ENCODE peak calls at places on chromosomes 7 and 10, in nine cellular contexts. K is CD4-positive, alpha-beta memory T cell; B is IMR-90; L is adrenal gland; C is ovary; N is aorta; G is fibroblast of lung; Z is tibial artery; J is naive thymus-derived CD4-positive, alpha-beta T cell. I is an unnamed sample. For H3K4me1 and H3K36me3, the result is how much of the 10 kb centered on the place peaks cover.

GRCh38 chr7:129882531-129882930 is 70.2 kb downstream of the UBE2H start:
- DNase-seq in K (no peak), B (peak), L (no peak), C (no peak), N (no peak), G (no peak), Z (no peak), J (no peak), I (no peak)

GRCh38 chr10:46541017-46541661 is 15.3 kb downstream of the GPRIN2 start:
- DNase-seq in K (no peak), B (no peak), L (no peak), C (no peak), N (peak), G (no peak), Z (peak), J (no peak), I (peak)

GRCh38 chr7:30731619-30732018 is 20.3 kb upstream of the INMT start:
- DNase-seq in K (no peak), B (no peak), L (no peak), C (no peak), N (peak), G (no peak), Z (no peak), J (no peak), I (no peak)

GRCh38 chr7:77536017-77536412 is 1.1 kb upstream of the PTPN12 start:
- DNase-seq in K (no peak), B (no peak), L (peak), C (no peak), N (no peak), G (no peak), Z (no peak), J (no peak), I (no peak)

GRCh38 chr7:98079891-98080653 is 26.6 kb upstream of the LMTK2 start:
- DNase-seq in K (no peak), B (no peak), L (no peak), C (no peak), N (no peak), G (no peak), Z (peak), J (no peak), I (no peak)

GRCh38 chr10:22714524-22715289 is at the start of gene PIP4K2A:
- DNase-seq in K (peak), B (peak), L (peak), C (peak), N (peak), G (peak), Z (peak), J (peak), I (peak)

GRCh38 chr7:134645935-134646334 is 718 bp upstream of the BPGM start:
- DNase-seq in K (no peak), B (peak), L (no peak), C (peak), N (no peak), G (peak), Z (no peak), J (no peak), I (no peak)

GRCh38 chr7:36690514-36691187 is 33.6 kb downstream of the AOAH start:
- DNase-seq in K (no peak), B (no peak), L (no peak), C (no peak), N (no peak), G (no peak), Z (no peak), J (no peak), I (no peak)

GRCh38 chr7:6172331-6173295 is 99.8 kb downstream of the CYTH3 start:
- DNase-seq in K (no peak), B (peak), L (no peak), C (no peak), N (no peak), G (no peak), Z (no peak), J (no peak), I (no peak)

GRCh38 chr7:43693687-43694398 is 35.5 kb downstream of the COA1 start:
- DNase-seq in K (no peak), B (peak), L (no peak), C (no peak), N (no peak), G (peak), Z (no peak), J (no peak), I (no peak)

GRCh38 chr10:11165591-11166543 is 148.2 kb downstream of the CELF2 start:
- DNase-seq in K (peak), B (no peak), L (peak), C (peak), N (peak), G (peak), Z (peak), J (no peak), I (peak)

GRCh38 chr7:142359694-142360279 is 101.9 kb upstream of the PRSS58 start:
- DNase-seq in K (no peak), B (no peak), L (no peak), C (no peak), N (no peak), G (peak), Z (no peak), J (no peak), I (no peak)
- H3K4me1 ChIP-seq in K (under half), B (under half), L (under half), C (under half), N (under half), G (under half), Z (under half), J (under half), I (under half)

GRCh38 chr10:97757471-97757870 is 14.3 kb downstream of the SFRP5 start:
- DNase-seq in K (no peak), B (no peak), L (no peak), C (no peak), N (peak), G (no peak), Z (no peak), J (no peak), I (no peak)

GRCh38 chr10:97755718-97756117 is 16.1 kb downstream of the SFRP5 start:
- DNase-seq in K (no peak), B (no peak), L (no peak), C (no peak), N (peak), G (no peak), Z (no peak), J (no peak), I (no peak)

GRCh38 chr10:97752956-97753355 is 16.0 kb downstream of the ZFYVE27 start:
- DNase-seq in K (no peak), B (no peak), L (no peak), C (no peak), N (peak), G (no peak), Z (no peak), J (no peak), I (no peak)

GRCh38 chr10:97759157-97759980 is 12.4 kb downstream of the SFRP5 start:
- DNase-seq in K (peak), B (peak), L (peak), C (peak), N (peak), G (peak), Z (no peak), J (no peak), I (peak)

GRCh38 chr10:97754726-97755125 is 17.1 kb downstream of the SFRP5 start:
- DNase-seq in K (no peak), B (no peak), L (no peak), C (no peak), N (no peak), G (no peak), Z (no peak), J (no peak), I (no peak)
- H3K36me3 ChIP-seq in K (half or more), B (half or more), L (under half), C (under half), N (under half), G (under half), Z (half or more), J (under half), I (half or more)

DNA sequence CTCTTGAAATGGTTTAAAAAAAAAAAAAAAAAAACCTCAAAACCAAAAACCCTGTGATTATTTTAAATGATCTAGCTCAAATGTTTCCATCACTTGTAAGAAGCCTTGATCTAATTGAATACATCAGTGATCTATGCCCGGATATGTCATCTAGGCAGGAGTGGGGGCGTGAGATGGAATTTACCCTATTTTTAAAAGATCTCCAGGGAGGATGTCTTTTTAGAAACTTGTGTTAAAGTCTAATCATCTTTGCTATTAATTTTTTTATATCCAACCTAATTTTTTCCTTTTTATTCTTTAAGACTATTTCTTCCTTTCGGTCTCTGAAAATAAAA is 101.4 kb upstream of the PDLIM1 start:
- DNase-seq in K (no peak), B (no peak), L (no peak), C (no peak), N (no peak), G (no peak), Z (no peak), J (no peak), I (no peak)
- H3K4me1 ChIP-seq in K (under half), B (under half), L (under half), C (under half), N (under half), G (under half), Z (half or more), J (under half), I (half or more)

GRCh38 chr7:90982228-90982627 is 282.0 kb upstream of the FZD1 start:
- DNase-seq in K (no peak), B (no peak), L (no peak), C (no peak), N (no peak), G (no peak), Z (no peak), J (no peak), I (no peak)

GRCh38 chr7:90980545-90980944 is 283.7 kb upstream of the FZD1 start:
- DNase-seq in K (no peak), B (peak), L (no peak), C (no peak), N (no peak), G (no peak), Z (no peak), J (no peak), I (no peak)

GRCh38 chr7:90973146-90973545 is 291.1 kb upstream of the FZD1 start:
- DNase-seq in K (no peak), B (peak), L (no peak), C (no peak), N (no peak), G (peak), Z (no peak), J (no peak), I (no peak)

GRCh38 chr7:90977056-90977455 is 287.2 kb upstream of the FZD1 start:
- DNase-seq in K (no peak), B (no peak), L (no peak), C (no peak), N (no peak), G (no peak), Z (no peak), J (no peak), I (no peak)
- H3K36me3 ChIP-seq in K (under half), B (under half), L (under half), C (under half), N (under half), G (under half), Z (under half), J (under half), I (under half)

GRCh38 chr7:80830584-80831319 is 88.1 kb downstream of the SEMA3C start:
- DNase-seq in K (no peak), B (peak), L (no peak), C (no peak), N (no peak), G (no peak), Z (no peak), J (no peak), I (no peak)

GRCh38 chr7:80827238-80827633 is 91.6 kb downstream of the SEMA3C start:
- DNase-seq in K (no peak), B (peak), L (no peak), C (no peak), N (no peak), G (peak), Z (no peak), J (no peak), I (no peak)

GRCh38 chr7:80831996-80832395 is 86.9 kb downstream of the SEMA3C start:
- DNase-seq in K (no peak), B (peak), L (no peak), C (no peak), N (no peak), G (no peak), Z (no peak), J (no peak), I (no peak)

GRCh38 chr7:80830000-80830399 is 88.9 kb downstream of the SEMA3C start:
- DNase-seq in K (no peak), B (no peak), L (no peak), C (no peak), N (no peak), G (no peak), Z (no peak), J (no peak), I (no peak)

DNA sequence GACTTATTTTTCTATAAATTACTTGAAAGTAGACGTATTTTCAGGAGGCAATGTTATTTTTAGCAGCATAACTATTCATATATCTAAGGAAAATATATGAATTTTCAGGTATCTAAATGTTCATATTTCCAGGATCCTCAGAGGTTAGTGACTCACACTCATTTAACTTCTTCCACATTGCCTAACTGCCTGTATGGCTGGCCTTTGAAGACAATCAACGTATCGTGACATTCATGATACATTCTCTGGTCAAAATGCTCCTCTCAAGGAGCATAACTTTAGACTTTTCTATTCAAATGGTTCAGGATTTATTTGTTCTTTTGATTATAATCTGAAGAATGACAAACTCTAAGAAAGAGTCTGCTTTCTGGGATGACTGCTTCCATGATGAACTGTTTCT is 89.3 kb downstream of the SEMA3C start:
- DNase-seq in K (no peak), B (no peak), L (no peak), C (no peak), N (no peak), G (no peak), Z (no peak), J (no peak), I (no peak)
- H3K4me1 ChIP-seq in K (under half), B (under half), L (under half), C (under half), N (under half), G (under half), Z (under half), J (under half), I (half or more)

DNA sequence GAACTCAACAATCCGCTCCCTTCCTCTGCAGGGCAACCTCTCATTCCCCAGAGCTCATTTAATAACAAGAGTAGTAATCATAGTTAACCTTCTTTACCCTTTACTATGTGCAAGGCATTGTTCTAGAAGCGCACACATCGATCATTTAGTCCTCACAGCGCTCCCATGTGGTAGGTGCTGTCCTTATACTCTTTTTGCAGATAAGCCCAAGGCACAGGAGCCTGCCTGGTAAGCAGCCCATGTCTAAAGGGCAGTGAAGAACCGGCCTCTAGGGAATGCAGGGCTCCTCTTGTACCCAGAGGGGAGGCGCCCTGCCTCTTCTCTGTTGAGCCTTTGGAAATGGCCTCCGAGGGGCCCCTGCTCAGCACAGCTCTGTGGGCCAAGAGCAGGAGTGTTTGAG is 14.3 kb downstream of the CHST3 start:
- DNase-seq in K (no peak), B (no peak), L (no peak), C (peak), N (no peak), G (no peak), Z (peak), J (no peak), I (no peak)
- H3K36me3 ChIP-seq in K (under half), B (under half), L (under half), C (under half), N (under half), G (under half), Z (under half), J (under half), I (under half)

DNA sequence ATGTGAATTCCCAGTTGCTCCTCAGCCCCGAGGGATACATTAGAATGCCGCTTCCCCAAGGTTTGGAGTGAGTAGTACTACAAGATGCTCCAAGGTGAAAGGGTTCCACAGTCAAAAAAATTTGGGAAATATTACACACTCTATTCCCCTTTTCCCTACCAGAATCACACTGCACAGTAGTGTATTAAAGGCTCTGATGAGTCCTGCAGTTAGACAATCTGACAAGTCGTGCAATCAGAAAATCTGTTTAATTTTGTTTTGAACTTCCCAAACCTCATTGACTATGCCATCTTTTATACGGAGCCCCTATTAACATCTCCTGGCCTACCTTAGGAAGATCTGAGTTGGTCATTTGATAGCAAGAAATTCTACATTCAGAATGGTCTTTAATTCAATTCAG is 13.6 kb upstream of the UCMA start:
- DNase-seq in K (no peak), B (no peak), L (no peak), C (no peak), N (no peak), G (no peak), Z (no peak), J (no peak), I (no peak)
- H3K4me1 ChIP-seq in K (under half), B (under half), L (under half), C (under half), N (under half), G (under half), Z (under half), J (under half), I (under half)

DNA sequence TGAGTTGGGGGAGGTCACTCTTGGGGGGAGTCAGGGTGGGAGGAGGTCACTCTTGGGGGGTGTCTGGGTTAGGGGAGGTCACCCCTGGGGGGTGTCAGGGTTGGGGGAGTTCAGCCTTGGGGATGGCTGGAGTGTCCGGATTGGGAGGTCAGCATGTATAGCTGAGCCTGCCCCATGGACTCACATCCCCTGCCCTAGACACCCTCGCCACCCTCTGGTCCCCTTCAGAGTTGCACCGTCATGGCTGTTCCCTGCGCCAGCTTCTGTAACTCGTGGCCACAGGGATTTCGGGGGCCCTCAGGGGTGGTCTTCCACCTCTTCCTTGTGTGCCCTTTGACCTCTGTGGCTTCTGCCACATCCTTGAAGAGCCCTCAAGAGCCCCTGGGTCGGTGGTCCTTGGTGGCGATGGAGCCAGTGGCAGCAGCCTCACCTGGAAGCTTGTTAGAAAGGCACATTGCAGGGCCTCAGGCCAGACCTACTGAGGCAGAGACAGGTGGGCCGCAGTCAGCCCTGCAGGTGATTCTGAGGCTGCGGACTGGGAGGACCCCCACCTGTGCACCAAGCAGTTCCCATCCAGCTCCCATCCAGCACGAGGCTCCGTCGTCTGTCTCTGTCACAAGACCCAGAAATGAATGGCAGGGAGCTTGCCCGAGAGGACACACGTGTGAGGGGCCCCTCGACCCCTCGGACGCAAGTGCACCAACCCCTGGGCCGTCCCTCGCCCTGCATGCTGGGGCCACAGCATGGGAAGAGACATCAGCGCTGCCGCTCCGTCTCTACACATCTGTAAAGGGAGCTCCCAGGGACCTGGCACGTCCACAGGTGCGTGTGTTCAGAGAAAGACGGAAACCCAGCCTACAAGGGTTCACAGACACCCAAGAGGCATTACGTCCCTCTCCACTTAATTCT is 44.7 kb upstream of the SUN1 start:
- DNase-seq in K (no peak), B (no peak), L (no peak), C (no peak), N (no peak), G (no peak), Z (no peak), J (no peak), I (no peak)
- H3K36me3 ChIP-seq in K (under half), B (under half), L (under half), C (under half), N (under half), G (under half), Z (under half), J (under half), I (under half)

DNA sequence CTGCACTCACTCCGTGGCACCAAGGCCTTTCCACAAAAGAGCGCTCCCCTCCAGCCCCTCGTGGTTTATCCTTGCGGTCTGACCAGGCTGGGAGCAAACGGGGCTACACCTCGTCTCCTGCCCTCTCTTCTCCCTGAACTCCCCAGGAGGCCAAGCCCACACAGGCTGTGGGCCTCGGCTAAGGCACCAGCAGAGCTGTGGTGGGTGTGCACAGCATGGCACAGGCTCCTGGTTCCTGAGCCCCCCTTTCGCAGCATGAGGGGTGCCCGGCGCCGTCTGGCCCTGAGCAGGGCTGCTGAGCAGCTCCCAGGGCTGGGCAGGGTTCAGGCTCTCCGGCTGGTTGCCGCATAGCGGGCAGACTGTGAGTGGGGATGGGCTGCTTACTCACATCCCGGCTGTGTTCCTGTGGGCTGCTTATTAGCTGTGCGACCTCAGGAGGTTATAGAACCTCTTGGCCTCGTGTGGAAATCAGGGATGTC is 90.4 kb downstream of the ZMIZ1 start:
- DNase-seq in K (no peak), B (peak), L (peak), C (peak), N (peak), G (peak), Z (peak), J (no peak), I (no peak)
- H3K4me1 ChIP-seq in K (under half), B (half or more), L (half or more), C (half or more), N (under half), G (half or more), Z (half or more), J (under half), I (half or more)

DNA sequence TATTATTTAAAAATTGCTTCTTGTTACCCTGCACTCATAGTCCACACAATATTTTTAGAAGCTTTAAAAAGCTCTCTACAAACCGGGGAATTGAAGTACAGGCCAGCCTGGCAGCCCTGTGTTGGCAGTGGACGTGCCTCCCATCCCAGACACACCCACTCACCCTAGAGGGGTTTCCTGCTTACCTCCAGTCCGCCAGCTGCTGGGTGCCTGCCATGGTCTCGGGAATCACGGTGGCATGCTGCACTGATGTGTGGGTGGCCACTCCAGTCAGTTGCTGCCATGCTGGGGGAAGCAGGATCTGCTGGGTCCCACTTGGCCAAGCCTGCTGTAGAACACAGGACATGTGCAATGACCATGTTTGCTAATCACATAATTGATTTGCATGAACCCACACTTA is 80.4 kb downstream of the CLEC2L start:
- DNase-seq in K (no peak), B (no peak), L (no peak), C (no peak), N (no peak), G (no peak), Z (no peak), J (no peak), I (peak)
- H3K36me3 ChIP-seq in K (under half), B (half or more), L (under half), C (under half), N (under half), G (under half), Z (half or more), J (under half), I (half or more)